ENCODE peak calls at places on chromosomes 5 and 9, in seven cellular contexts. M, J, P, G, I, Z and H are unnamed samples.

GRCh38 chr9:129023036-129023907 is 4.9 kb downstream of the SH3GLB2 start:
- DNase-seq in M (no peak), J (no peak), P (no peak), G (no peak), I (peak), Z (no peak), H (peak)

GRCh38 chr9:126860077-126860756 is at the start of gene ZBTB34:
- DNase-seq in M (peak), J (no peak), P (peak), G (peak), I (peak), Z (peak), H (peak)

GRCh38 chr5:146199216-146199815 is 4.1 kb upstream of the RBM27 start:
- DNase-seq in M (no peak), J (no peak), P (no peak), G (no peak), I (no peak), Z (no peak), H (no peak)

GRCh38 chr9:107872457-107873192 is 383.1 kb upstream of the KLF4 start:
- DNase-seq in M (no peak), J (no peak), P (no peak), G (no peak), I (no peak), Z (peak), H (no peak)

GRCh38 chr9:105475302-105475701 is 27.5 kb downstream of the FSD1L start:
- DNase-seq in M (no peak), J (no peak), P (no peak), G (peak), I (peak), Z (no peak), H (no peak)

GRCh38 chr5:179273441-179274145 is 71.7 kb downstream of the ADAMTS2 start:
- DNase-seq in M (no peak), J (no peak), P (no peak), G (no peak), I (no peak), Z (no peak), H (no peak)

GRCh38 chr9:87290241-87290700 is 207.4 kb upstream of the DAPK1 start:
- DNase-seq in M (no peak), J (no peak), P (no peak), G (no peak), I (no peak), Z (no peak), H (no peak)

GRCh38 chr5:150238646-150239045 is 48.8 kb downstream of the SLC6A7 start:
- DNase-seq in M (no peak), J (no peak), P (no peak), G (no peak), I (no peak), Z (no peak), H (no peak)

GRCh38 chr5:178895615-178896571 is at the start of gene ZFP2:
- DNase-seq in M (peak), J (no peak), P (peak), G (peak), I (no peak), Z (peak), H (peak)

GRCh38 chr9:117092582-117092981 is 322.3 kb downstream of the ASTN2 start:
- DNase-seq in M (no peak), J (no peak), P (no peak), G (no peak), I (no peak), Z (no peak), H (no peak)

GRCh38 chr5:132198571-132198970 is 29.1 kb downstream of the P4HA2 start:
- DNase-seq in M (no peak), J (no peak), P (no peak), G (no peak), I (no peak), Z (no peak), H (no peak)

GRCh38 chr5:10579537-10580521 is 16.0 kb downstream of the ANKRD33B start:
- DNase-seq in M (no peak), J (no peak), P (no peak), G (no peak), I (peak), Z (no peak), H (no peak)

GRCh38 chr5:137734962-137735530 is 843 bp downstream of the KLHL3 start:
- DNase-seq in M (no peak), J (no peak), P (no peak), G (no peak), I (no peak), Z (no peak), H (peak)

GRCh38 chr9:73543727-73544126 is 392.1 kb downstream of the ANXA1 start:
- DNase-seq in M (no peak), J (no peak), P (no peak), G (peak), I (no peak), Z (no peak), H (no peak)

GRCh38 chr5:72723584-72723983 is 92.9 kb upstream of the TNPO1 start:
- DNase-seq in M (no peak), J (no peak), P (no peak), G (no peak), I (no peak), Z (no peak), H (no peak)

GRCh38 chr9:73183917-73184861 is 32.5 kb downstream of the ANXA1 start:
- DNase-seq in M (peak), J (no peak), P (no peak), G (peak), I (peak), Z (no peak), H (no peak)

GRCh38 chr5:56951131-56951945 is 585 bp downstream of the MIER3 start:
- DNase-seq in M (no peak), J (no peak), P (peak), G (no peak), I (peak), Z (no peak), H (peak)

GRCh38 chr5:102539598-102539997 is 40.8 kb upstream of the SLCO6A1 start:
- DNase-seq in M (no peak), J (no peak), P (no peak), G (no peak), I (no peak), Z (no peak), H (no peak)

GRCh38 chr5:139388198-139388821 is 1.4 kb downstream of the MZB1 start:
- DNase-seq in M (no peak), J (no peak), P (peak), G (peak), I (no peak), Z (no peak), H (no peak)

GRCh38 chr5:142118421-142118686 is 9.8 kb downstream of the NDFIP1 start:
- DNase-seq in M (no peak), J (no peak), P (no peak), G (no peak), I (no peak), Z (no peak), H (no peak)

GRCh38 chr5:124692324-124692723 is 54.1 kb downstream of the ZNF608 start:
- DNase-seq in M (no peak), J (no peak), P (no peak), G (no peak), I (no peak), Z (no peak), H (no peak)

GRCh38 chr9:108680946-108681345 is 174.8 kb downstream of the ACTL7B start:
- DNase-seq in M (no peak), J (no peak), P (no peak), G (no peak), I (no peak), Z (no peak), H (no peak)

GRCh38 chr5:61949680-61950435 is 356.1 kb upstream of the KIF2A start:
- DNase-seq in M (no peak), J (no peak), P (no peak), G (no peak), I (no peak), Z (no peak), H (no peak)

GRCh38 chr5:67677422-67677970 is 480.9 kb upstream of the CD180 start:
- DNase-seq in M (no peak), J (no peak), P (no peak), G (no peak), I (no peak), Z (no peak), H (no peak)

GRCh38 chr9:133118568-133118967 is 2.5 kb downstream of the RALGDS start:
- DNase-seq in M (no peak), J (no peak), P (no peak), G (no peak), I (no peak), Z (no peak), H (no peak)

GRCh38 chr5:62931081-62931480 is 352.5 kb downstream of the LRRC70 start:
- DNase-seq in M (no peak), J (no peak), P (no peak), G (no peak), I (no peak), Z (no peak), H (no peak)

GRCh38 chr5:122153774-122154173 is 24.4 kb downstream of the ZNF474 start:
- DNase-seq in M (no peak), J (no peak), P (no peak), G (no peak), I (no peak), Z (no peak), H (no peak)

GRCh38 chr5:137078171-137078665 is 420.9 kb downstream of the SPOCK1 start:
- DNase-seq in M (peak), J (no peak), P (no peak), G (no peak), I (no peak), Z (no peak), H (no peak)

GRCh38 chr9:136849960-136850865 is 1.0 kb downstream of the PHPT1 start:
- DNase-seq in M (no peak), J (no peak), P (no peak), G (no peak), I (no peak), Z (no peak), H (no peak)

GRCh38 chr5:132471006-132471907 is 19.3 kb downstream of the IRF1 start:
- DNase-seq in M (no peak), J (no peak), P (no peak), G (no peak), I (no peak), Z (no peak), H (no peak)

GRCh38 chr5:128773378-128773777 is 191.9 kb upstream of the SLC27A6 start:
- DNase-seq in M (no peak), J (no peak), P (no peak), G (no peak), I (no peak), Z (no peak), H (no peak)

GRCh38 chr5:149464796-149465489 is 85.9 kb upstream of the IL17B start:
- DNase-seq in M (no peak), J (no peak), P (no peak), G (no peak), I (peak), Z (no peak), H (no peak)

GRCh38 chr5:95959051-95959963 is 2.3 kb downstream of the ELL2 start:
- DNase-seq in M (no peak), J (no peak), P (no peak), G (peak), I (peak), Z (no peak), H (no peak)

GRCh38 chr5:95959964-95960801 is 1.5 kb downstream of the ELL2 start:
- DNase-seq in M (no peak), J (no peak), P (no peak), G (no peak), I (no peak), Z (no peak), H (peak)

GRCh38 chr5:95961617-95962474 is at the start of gene ELL2:
- DNase-seq in M (peak), J (peak), P (peak), G (peak), I (peak), Z (peak), H (peak)

GRCh38 chr5:95962475-95962773 is 773 bp upstream of the ELL2 start:
- DNase-seq in M (no peak), J (no peak), P (no peak), G (no peak), I (no peak), Z (no peak), H (no peak)

GRCh38 chr5:95960802-95961616 is 642 bp downstream of the ELL2 start:
- DNase-seq in M (no peak), J (no peak), P (peak), G (peak), I (peak), Z (no peak), H (peak)
- TF ChIP-seq JUND in M (no peak), J (no peak), P (no peak), G (peak), I (no peak), Z (peak), H (no peak)

DNA sequence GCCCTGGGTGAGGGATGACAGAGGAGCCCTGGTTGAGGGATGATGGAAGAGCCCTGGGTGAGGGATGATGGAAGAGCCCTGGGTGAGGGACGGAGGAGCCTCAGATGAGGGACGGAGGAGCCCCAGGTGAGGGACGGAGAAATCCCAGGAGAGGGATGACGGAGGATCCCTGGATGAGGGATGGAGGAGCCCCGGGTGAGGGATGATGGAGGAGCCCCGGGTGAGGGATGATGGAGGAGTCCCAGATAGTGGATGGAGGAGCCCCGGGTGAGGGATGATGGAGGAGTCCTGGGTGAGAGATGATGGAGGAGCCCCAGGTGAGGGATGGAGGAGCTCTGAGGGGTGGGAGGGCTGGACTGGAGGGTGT is 10.9 kb downstream of the PHF2 start:
- DNase-seq in M (no peak), J (no peak), P (no peak), G (no peak), I (no peak), Z (no peak), H (no peak)
- TF ChIP-seq JUND in M (no peak), J (no peak), P (no peak), G (no peak), I (no peak), Z (no peak), H (no peak)

DNA sequence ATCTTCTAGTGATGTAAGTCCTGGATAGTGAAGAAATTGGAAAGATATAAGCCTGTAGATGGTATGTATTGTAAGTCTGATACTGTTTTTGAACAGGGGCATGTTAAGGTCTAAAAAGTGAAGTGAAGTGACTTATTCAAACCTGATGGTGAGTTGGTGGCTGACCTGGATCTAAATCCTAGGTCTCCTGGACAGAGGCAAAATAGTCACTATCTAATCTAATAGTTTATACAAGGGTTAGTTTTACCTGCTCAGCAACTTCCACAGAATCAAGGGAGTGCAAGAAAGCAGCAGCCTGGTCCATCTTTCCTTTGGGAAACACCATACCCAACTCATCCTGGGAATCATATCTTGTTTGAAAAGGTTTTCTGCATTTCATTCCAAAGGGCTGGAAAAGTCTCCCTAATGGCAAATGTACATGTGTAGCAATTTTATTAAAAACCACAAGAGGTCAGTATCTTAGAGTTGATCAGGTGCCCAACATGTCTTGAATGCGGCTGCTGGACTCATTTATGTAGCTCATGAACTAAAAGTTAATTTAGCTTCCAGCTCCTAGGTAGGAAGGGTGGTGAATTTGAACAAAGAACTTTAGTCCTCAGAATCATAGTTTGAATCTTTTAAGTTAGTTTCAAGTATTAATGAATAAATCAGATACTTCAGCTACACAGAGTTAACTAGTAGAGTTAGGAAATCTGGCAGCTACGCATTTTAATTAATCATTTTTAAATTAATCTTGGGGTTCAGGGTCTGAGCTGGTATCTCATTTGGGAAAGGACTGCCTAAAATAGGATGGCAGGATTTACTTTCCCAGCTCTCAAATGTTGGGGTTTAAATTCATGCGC is 26.0 kb downstream of the SKP2 start:
- DNase-seq in M (peak), J (no peak), P (peak), G (peak), I (peak), Z (no peak), H (peak)
- TF ChIP-seq JUND in M (no peak), J (no peak), P (no peak), G (no peak), I (no peak), Z (no peak), H (no peak)

GRCh38 chr9:89168901-89169813 is 9.5 kb downstream of the SHC3 start:
- DNase-seq in M (no peak), J (no peak), P (no peak), G (no peak), I (no peak), Z (no peak), H (no peak)

GRCh38 chr9:89165341-89165740 is 13.3 kb downstream of the SHC3 start:
- DNase-seq in M (no peak), J (no peak), P (no peak), G (no peak), I (no peak), Z (no peak), H (no peak)

GRCh38 chr9:89165880-89166279 is 12.7 kb downstream of the SHC3 start:
- DNase-seq in M (no peak), J (no peak), P (no peak), G (no peak), I (no peak), Z (no peak), H (no peak)

GRCh38 chr9:89166871-89167270 is 11.7 kb downstream of the SHC3 start:
- DNase-seq in M (no peak), J (no peak), P (no peak), G (no peak), I (no peak), Z (no peak), H (peak)

GRCh38 chr9:89167788-89168187 is 10.8 kb downstream of the SHC3 start:
- DNase-seq in M (no peak), J (no peak), P (no peak), G (no peak), I (no peak), Z (no peak), H (no peak)
- TF ChIP-seq JUND in M (no peak), J (no peak), P (no peak), G (no peak), I (no peak), Z (no peak), H (no peak)

GRCh38 chr5:88518131-88519016 is 249.7 kb upstream of the TMEM161B start:
- DNase-seq in M (no peak), J (no peak), P (no peak), G (no peak), I (no peak), Z (no peak), H (no peak)

GRCh38 chr5:88519066-88519465 is 250.4 kb upstream of the TMEM161B start:
- DNase-seq in M (no peak), J (no peak), P (no peak), G (no peak), I (no peak), Z (no peak), H (no peak)

GRCh38 chr5:88515881-88516819 is 247.5 kb upstream of the TMEM161B start:
- DNase-seq in M (no peak), J (no peak), P (no peak), G (no peak), I (no peak), Z (no peak), H (no peak)
- TF ChIP-seq JUND in M (no peak), J (no peak), P (no peak), G (no peak), I (no peak), Z (no peak), H (no peak)

GRCh38 chr9:4491621-4491975 is 1.3 kb downstream of the SLC1A1 start:
- DNase-seq in M (no peak), J (no peak), P (no peak), G (no peak), I (no peak), Z (peak), H (no peak)

GRCh38 chr9:4486176-4486575 is 4.1 kb upstream of the SLC1A1 start:
- DNase-seq in M (no peak), J (no peak), P (no peak), G (no peak), I (no peak), Z (no peak), H (no peak)

GRCh38 chr9:4490705-4491620 is 695 bp downstream of the SLC1A1 start:
- DNase-seq in M (no peak), J (no peak), P (no peak), G (no peak), I (no peak), Z (no peak), H (peak)

GRCh38 chr9:4489562-4489918 is 728 bp upstream of the SLC1A1 start:
- DNase-seq in M (no peak), J (no peak), P (no peak), G (no peak), I (no peak), Z (no peak), H (peak)

DNA sequence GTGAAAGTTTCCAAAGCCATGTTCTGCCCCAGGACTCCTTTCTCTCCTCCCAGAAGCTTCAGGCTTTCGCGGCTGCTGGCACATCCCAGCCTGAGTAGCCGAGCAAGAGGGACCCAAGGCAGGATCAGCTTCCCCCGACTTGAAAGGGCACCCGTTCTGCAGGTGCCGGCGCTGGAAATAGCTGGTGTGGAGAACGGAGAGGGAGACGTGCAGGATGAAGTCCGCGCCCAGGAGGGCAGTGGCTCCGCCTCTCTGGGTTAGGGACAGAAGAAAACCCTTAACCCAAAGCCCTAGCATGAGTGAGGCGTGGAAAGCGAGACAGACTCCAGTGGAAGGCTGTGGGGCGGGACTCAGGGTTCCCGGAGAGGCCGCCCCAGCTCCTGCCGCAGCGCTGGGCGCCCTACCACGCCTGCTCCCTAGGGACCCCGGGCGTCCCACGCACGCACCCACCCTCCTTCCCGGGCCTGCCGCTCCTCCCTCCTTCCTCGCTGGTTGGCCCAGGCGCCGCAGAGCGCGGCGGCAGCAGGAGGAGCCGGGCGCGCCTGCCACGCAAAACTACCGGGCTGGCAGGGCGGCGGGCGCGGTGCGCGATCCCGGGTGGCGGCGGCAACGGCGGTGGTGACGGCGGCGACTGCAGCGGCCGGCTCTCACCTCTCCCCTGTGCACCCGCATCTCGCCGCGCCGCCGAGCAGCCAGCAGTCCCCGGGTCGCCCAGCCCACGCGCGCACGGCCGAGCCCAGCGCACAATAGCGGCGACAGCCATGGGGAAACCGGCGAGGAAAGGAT is at the start of gene SLC1A1:
- DNase-seq in M (peak), J (peak), P (peak), G (no peak), I (no peak), Z (no peak), H (peak)
- TF ChIP-seq JUND in M (no peak), J (no peak), P (no peak), G (no peak), I (no peak), Z (no peak), H (no peak)